ENCODE peak calls at places on chromosome 10, in five cellular contexts. H is GM12865, D is K562, V is transverse colon, Z is endothelial cell. I is an unnamed sample.
A peak's percentile ranks its signal among the peaks of the same experiment; 100 is the strongest.

GRCh38 chr10:5488272-5489161 is 10.9 kb downstream of the CALML5 start:
- DNase-seq in H (no peak), D (no peak), V (peak; percentile 91), Z (no peak), I (no peak)

GRCh38 chr10:96834121-96834520 is 2.0 kb downstream of the LCOR start:
- DNase-seq in H (peak; percentile 45), D (no peak), V (no peak), Z (no peak), I (no peak)

GRCh38 chr10:19663344-19663743 is 152.9 kb upstream of the PLXDC2 start:
- DNase-seq in H (no peak), D (no peak), V (no peak), Z (no peak), I (no peak)

GRCh38 chr10:70477661-70478162 is 855 bp upstream of the PALD1 start:
- DNase-seq in H (peak; percentile 73), D (peak; percentile 63), V (peak; percentile 23), Z (peak; percentile 47), I (no peak)

GRCh38 chr10:111475720-111476119 is 398.9 kb downstream of the ADRA2A start:
- DNase-seq in H (no peak), D (no peak), V (no peak), Z (no peak), I (no peak)

GRCh38 chr10:15782851-15783250 is 63.1 kb upstream of the ITGA8 start:
- DNase-seq in H (no peak), D (no peak), V (no peak), Z (no peak), I (no peak)

GRCh38 chr10:34313888-34314287 is 501.2 kb downstream of the PARD3 start:
- DNase-seq in H (no peak), D (no peak), V (no peak), Z (no peak), I (no peak)

GRCh38 chr10:4850400-4850799 is 24.4 kb downstream of the AKR1E2 start:
- DNase-seq in H (no peak), D (no peak), V (no peak), Z (no peak), I (no peak)

GRCh38 chr10:108450280-108450679 is 1285.8 kb upstream of the SORCS1 start:
- DNase-seq in H (no peak), D (no peak), V (no peak), Z (no peak), I (no peak)

GRCh38 chr10:2981361-2981801 is 86.0 kb upstream of the PFKP start:
- DNase-seq in H (no peak), D (no peak), V (no peak), Z (no peak), I (no peak)

GRCh38 chr10:61786728-61787127 is 114.8 kb upstream of the ARID5B start:
- DNase-seq in H (peak; percentile 82), D (peak; percentile 67), V (no peak), Z (no peak), I (no peak)

GRCh38 chr10:23114228-23114850 is 19.0 kb downstream of the MSRB2 start:
- DNase-seq in H (no peak), D (no peak), V (no peak), Z (no peak), I (no peak)

GRCh38 chr10:30092151-30092790 is 32.9 kb upstream of the JCAD start:
- DNase-seq in H (no peak), D (no peak), V (no peak), Z (no peak), I (no peak)

GRCh38 chr10:132477066-132477397 is 60.6 kb upstream of the INPP5A start:
- DNase-seq in H (no peak), D (no peak), V (no peak), Z (no peak), I (no peak)

GRCh38 chr10:86958831-86959736 is 685 bp downstream of the SNCG start:
- DNase-seq in H (no peak), D (peak; percentile 94), V (no peak), Z (no peak), I (no peak)

GRCh38 chr10:11993834-11994468 is 48.7 kb downstream of the UPF2 start:
- DNase-seq in H (no peak), D (no peak), V (no peak), Z (no peak), I (no peak)

GRCh38 chr10:79263951-79264350 is 83.3 kb upstream of the PPIF start:
- DNase-seq in H (no peak), D (no peak), V (no peak), Z (no peak), I (no peak)

GRCh38 chr10:70052462-70053211 is at the start of gene MACROH2A2:
- DNase-seq in H (no peak), D (peak; percentile 13), V (peak; percentile 62), Z (peak; percentile 70), I (peak; percentile 69)

GRCh38 chr10:107264742-107265141 is 100.2 kb upstream of the SORCS1 start:
- DNase-seq in H (peak; percentile 3), D (peak; percentile 6), V (no peak), Z (no peak), I (no peak)

GRCh38 chr10:44857363-44858016 is 53.6 kb upstream of the TMEM72 start:
- DNase-seq in H (peak; percentile 53), D (peak; percentile 68), V (peak; percentile 51), Z (peak; percentile 81), I (peak; percentile 83)

GRCh38 chr10:44860811-44861751 is 50.1 kb upstream of the TMEM72 start:
- DNase-seq in H (no peak), D (no peak), V (no peak), Z (no peak), I (no peak)

GRCh38 chr10:44858988-44859387 is 52.1 kb upstream of the TMEM72 start:
- DNase-seq in H (no peak), D (no peak), V (no peak), Z (no peak), I (no peak)

GRCh38 chr10:44859546-44860285 is 51.4 kb upstream of the TMEM72 start:
- DNase-seq in H (no peak), D (no peak), V (no peak), Z (no peak), I (no peak)

DNA sequence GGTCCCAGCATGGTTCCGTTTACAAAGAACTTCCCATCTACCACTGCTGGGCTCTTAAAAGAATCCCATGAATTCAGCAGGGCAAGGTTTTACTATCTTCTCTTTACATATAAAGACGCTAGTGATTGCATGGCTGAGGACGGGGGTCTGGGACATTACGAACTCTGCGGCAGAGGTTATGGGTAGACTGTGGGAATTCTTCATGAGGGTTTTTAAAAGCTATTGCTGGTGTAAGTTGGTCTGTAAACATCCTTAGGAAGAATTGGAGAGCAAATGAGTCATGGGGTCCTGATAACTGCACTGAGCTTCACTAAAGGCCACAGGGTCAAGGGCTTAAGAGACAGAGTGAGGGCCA is 53.1 kb upstream of the TMEM72 start:
- DNase-seq in H (no peak), D (no peak), V (no peak), Z (no peak), I (no peak)
- TF ChIP-seq CTCF in H (no peak), D (no peak), V (no peak), Z (no peak), I (peak; percentile 14)

GRCh38 chr10:78225611-78226010 is 191.9 kb downstream of the RPS24 start:
- DNase-seq in H (no peak), D (no peak), V (no peak), Z (no peak), I (no peak)
- TF ChIP-seq CTCF in H (no peak), D (no peak), V (no peak), Z (no peak), I (no peak)

DNA sequence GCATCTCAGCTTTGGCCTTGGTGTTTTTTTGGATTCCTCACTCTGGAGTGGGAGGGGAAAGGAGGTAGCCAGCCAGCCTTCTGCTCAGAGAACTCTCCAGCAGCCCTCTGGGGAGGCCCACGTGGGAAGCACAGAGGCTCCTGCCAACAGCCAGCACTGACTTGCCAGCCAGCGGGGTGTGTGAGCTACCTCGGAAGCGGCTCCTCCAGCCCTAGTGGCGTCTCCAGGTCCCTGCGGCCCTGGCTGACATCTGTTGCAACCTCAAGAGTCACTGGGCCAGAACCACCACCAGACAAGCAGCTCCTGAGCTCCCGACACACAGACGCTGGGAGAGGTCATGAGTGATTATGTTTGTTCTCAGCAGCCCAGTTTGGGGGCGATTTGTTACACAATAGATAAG is 180.2 kb upstream of the FZD8 start:
- DNase-seq in H (peak; percentile 22), D (no peak), V (peak; percentile 41), Z (peak; percentile 19), I (peak; percentile 5)
- TF ChIP-seq CTCF in H (no peak), D (no peak), V (no peak), Z (no peak), I (peak; percentile 19)

DNA sequence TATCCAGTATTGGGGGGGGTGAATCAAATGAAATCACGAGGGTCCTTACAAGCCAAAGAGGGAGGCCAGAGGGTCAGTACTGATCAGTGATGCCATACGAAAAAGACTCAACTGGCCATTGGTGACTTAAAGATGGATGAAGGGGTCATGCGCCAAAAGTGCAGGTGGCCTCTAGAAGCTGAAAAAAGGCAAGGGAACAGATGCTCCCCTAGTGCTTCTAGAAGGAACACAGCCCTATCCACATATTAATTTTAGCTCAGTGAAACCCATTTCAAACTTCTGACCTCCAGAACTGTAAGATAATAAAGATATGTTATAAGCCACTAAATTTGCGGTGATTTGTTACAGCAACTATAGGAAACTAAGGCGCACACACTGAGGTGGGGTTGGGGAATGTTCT is 62.5 kb downstream of the ABI1 start:
- DNase-seq in H (no peak), D (no peak), V (no peak), Z (no peak), I (no peak)
- TF ChIP-seq CTCF in H (no peak), D (no peak), V (no peak), Z (no peak), I (no peak)

DNA sequence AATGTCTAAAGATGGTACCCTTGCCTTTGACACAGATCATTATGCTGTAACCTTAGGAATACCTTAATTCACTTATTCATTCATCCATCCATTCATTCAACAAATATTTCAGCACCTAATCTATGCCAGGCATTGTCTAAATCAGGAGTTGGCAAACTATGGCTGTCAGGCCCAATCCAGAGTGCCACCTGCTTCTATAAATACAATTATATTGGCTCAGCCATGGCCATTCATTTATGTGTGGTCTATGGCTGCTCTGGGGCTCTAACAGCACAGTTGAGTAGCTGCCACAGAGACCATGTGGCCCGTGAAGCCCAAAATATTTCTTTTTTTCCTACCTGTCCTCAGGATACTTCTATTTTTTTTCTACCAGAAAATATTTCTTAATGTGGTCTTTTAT is 6.0 kb upstream of the ITPRIP start:
- DNase-seq in H (no peak), D (no peak), V (no peak), Z (no peak), I (no peak)
- TF ChIP-seq CTCF in H (no peak), D (no peak), V (no peak), Z (no peak), I (no peak)

GRCh38 chr10:35462491-35462934 is 126.2 kb downstream of the CCNY start:
- DNase-seq in H (peak; percentile 67), D (no peak), V (no peak), Z (no peak), I (no peak)
- TF ChIP-seq CTCF in H (no peak), D (no peak), V (no peak), Z (no peak), I (no peak)